ENCODE peak calls at places on chromosome 20, in seven cellular contexts. Q is C1 segment of cervical spinal cord, M is iris pigment epithelial cell, Y is RPMI8226, I is WTC11, D is aorta, F is GM03348. J is an unnamed sample.

GRCh38 chr20:40489886-40490285 is 199.2 kb downstream of the MAFB start:
- DNase-seq in Q (no peak), F (peak), I (no peak), Y (no peak), M (peak), D (no peak), J (peak)

GRCh38 chr20:31517373-31517772 is 3.1 kb downstream of the HM13 start:
- DNase-seq in F (peak), D (peak), Q (no peak), I (peak), M (peak), Y (no peak), J (peak)

GRCh38 chr20:25336561-25337422 is 53.8 kb downstream of the ABHD12 start:
- DNase-seq in F (no peak), D (no peak), Y (no peak), Q (no peak), M (peak), I (peak), J (no peak)

GRCh38 chr20:2358006-2358405 is 22.7 kb upstream of the TGM6 start:
- DNase-seq in Q (no peak), M (no peak), Y (no peak), I (no peak), F (no peak), D (no peak), J (peak)

GRCh38 chr20:20358801-20359200 is 9.1 kb upstream of the INSM1 start:
- DNase-seq in Y (peak), I (no peak), F (no peak), M (no peak), D (no peak), Q (no peak), J (no peak)

GRCh38 chr20:40797425-40797824 is 108.4 kb upstream of the MAFB start:
- DNase-seq in F (peak), Y (peak), D (no peak), Q (no peak), M (peak), I (no peak), J (peak)

GRCh38 chr20:45100563-45101245 is at the start of gene KCNS1:
- DNase-seq in F (peak), Y (peak), I (peak), M (peak), Q (no peak), D (no peak), J (peak)

GRCh38 chr20:21702553-21703467 is 2.7 kb upstream of the PAX1 start:
- DNase-seq in F (peak), I (peak), Q (no peak), D (no peak), M (peak), Y (peak), J (peak)

GRCh38 chr20:41143354-41143753 is 6.0 kb downstream of the PLCG1 start:
- DNase-seq in D (no peak), I (no peak), Q (no peak), M (no peak), Y (no peak), F (no peak), J (no peak)

GRCh38 chr20:10519361-10520048 is 84.4 kb downstream of the SLX4IP start:
- DNase-seq in M (peak), I (no peak), Q (no peak), Y (no peak), D (no peak), F (no peak), J (peak)

GRCh38 chr20:49790077-49790798 is 22.4 kb upstream of the SLC9A8 start:
- DNase-seq in Q (no peak), F (peak), Y (no peak), M (peak), D (no peak), I (peak), J (peak)

GRCh38 chr20:47620808-47621805 is 119.4 kb downstream of the NCOA3 start:
- DNase-seq in D (no peak), Q (no peak), I (no peak), F (peak), Y (peak), M (peak), J (peak)

GRCh38 chr20:8803065-8803464 is 265.8 kb upstream of the PLCB4 start:
- DNase-seq in F (no peak), D (no peak), Y (no peak), M (no peak), I (no peak), Q (no peak), J (no peak)

GRCh38 chr20:58765795-58766194 is 73.2 kb downstream of the NPEPL1 start:
- DNase-seq in Y (no peak), I (no peak), F (no peak), M (no peak), D (no peak), Q (no peak), J (no peak)

GRCh38 chr20:25270829-25271251 is 23.0 kb downstream of the PYGB start:
- DNase-seq in M (no peak), Q (no peak), Y (no peak), F (no peak), D (no peak), I (peak), J (no peak)